ENCODE peak calls at places on chromosome 13, in ten cellular contexts. A, M, P, D, Y, W, K, F, G and B are unnamed samples. For H3K27me3 and H3K4me1, the result is how much of the 10 kb centered on the place peaks cover.

GRCh38 chr13:113579686-113580085 is 4.9 kb upstream of the TFDP1 start:
- DNase-seq in A (no peak), M (no peak), P (no peak), D (no peak), Y (no peak), W (no peak), K (no peak), F (no peak), G (no peak), B (no peak)

GRCh38 chr13:112891477-112892401 is 77.3 kb upstream of the MCF2L start:
- DNase-seq in A (no peak), M (no peak), P (no peak), D (no peak), Y (no peak), W (no peak), K (no peak), F (no peak), G (no peak), B (no peak)

GRCh38 chr13:23087884-23088283 is 92.9 kb upstream of the SGCG start:
- DNase-seq in A (no peak), M (no peak), P (no peak), D (no peak), Y (peak), W (peak), K (no peak), F (no peak), G (no peak), B (no peak)

GRCh38 chr13:105497597-105497996 is 1037.9 kb downstream of the EFNB2 start:
- DNase-seq in A (no peak), M (no peak), P (no peak), D (no peak), Y (no peak), W (peak), K (no peak), F (peak), G (no peak), B (no peak)

GRCh38 chr13:21971662-21972635 is 301.1 kb downstream of the FGF9 start:
- DNase-seq in A (no peak), M (no peak), P (no peak), D (no peak), Y (peak), W (no peak), K (no peak), F (no peak), G (no peak), B (peak)

GRCh38 chr13:72970956-72971355 is 87.8 kb upstream of the KLF5 start:
- DNase-seq in A (no peak), M (no peak), P (no peak), D (no peak), Y (peak), W (no peak), K (peak), F (no peak), G (no peak), B (peak)

GRCh38 chr13:21338156-21338555 is 120.9 kb downstream of the ZDHHC20 start:
- DNase-seq in A (no peak), M (no peak), P (no peak), D (no peak), Y (no peak), W (no peak), K (no peak), F (no peak), G (no peak), B (no peak)

GRCh38 chr13:105445793-105446192 is 1089.7 kb downstream of the EFNB2 start:
- DNase-seq in A (no peak), M (no peak), P (no peak), D (no peak), Y (peak), W (no peak), K (no peak), F (no peak), G (no peak), B (no peak)

GRCh38 chr13:32254916-32255743 is 60.0 kb downstream of the ZAR1L start:
- DNase-seq in A (no peak), M (no peak), P (no peak), D (no peak), Y (no peak), W (no peak), K (no peak), F (no peak), G (no peak), B (no peak)

GRCh38 chr13:68254151-68254550 is 1024.0 kb upstream of the PCDH9 start:
- DNase-seq in A (no peak), M (no peak), P (no peak), D (no peak), Y (peak), W (no peak), K (no peak), F (no peak), G (no peak), B (no peak)

GRCh38 chr13:24680258-24680920 is at the start of gene ATP12A:
- DNase-seq in A (no peak), M (no peak), P (no peak), D (peak), Y (no peak), W (peak), K (no peak), F (no peak), G (no peak), B (no peak)

GRCh38 chr13:24683370-24683769 is 3.2 kb downstream of the ATP12A start:
- DNase-seq in A (no peak), M (no peak), P (no peak), D (no peak), Y (no peak), W (no peak), K (no peak), F (no peak), G (no peak), B (no peak)

GRCh38 chr13:24680921-24681585 is 845 bp downstream of the ATP12A start:
- DNase-seq in A (no peak), M (no peak), P (no peak), D (no peak), Y (no peak), W (no peak), K (no peak), F (no peak), G (no peak), B (no peak)

GRCh38 chr13:24682353-24682752 is 2.1 kb downstream of the ATP12A start:
- DNase-seq in A (no peak), M (no peak), P (no peak), D (no peak), Y (no peak), W (no peak), K (no peak), F (no peak), G (no peak), B (no peak)

GRCh38 chr13:24681930-24682329 is 1.7 kb downstream of the ATP12A start:
- DNase-seq in A (no peak), M (no peak), P (no peak), D (no peak), Y (no peak), W (no peak), K (no peak), F (no peak), G (no peak), B (no peak)
- H3K27me3 ChIP-seq in A (under half), M (under half), P (under half), D (under half), Y (under half), W (under half), K (under half), F (under half), G (under half), B (under half)

DNA sequence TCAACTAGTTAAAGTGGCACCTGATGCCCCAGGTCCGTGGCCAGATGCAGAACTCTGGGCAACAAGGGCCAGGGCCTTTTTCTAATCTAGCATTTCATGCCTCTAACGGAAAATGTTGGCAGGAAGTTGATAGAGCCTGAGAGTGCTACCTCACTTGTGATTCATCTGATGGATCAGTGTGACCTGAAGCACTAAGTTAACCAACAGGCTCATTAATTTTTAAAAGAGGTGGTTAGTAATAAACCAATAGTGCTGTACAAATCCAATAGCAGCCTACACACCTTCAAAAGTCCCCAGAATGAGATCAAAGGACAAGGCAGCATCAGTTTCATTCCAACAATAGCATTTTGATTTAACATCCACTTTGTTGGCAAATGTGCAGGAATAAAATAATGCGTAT is 19.0 kb downstream of the UBE2L5 start:
- DNase-seq in A (no peak), M (no peak), P (no peak), D (no peak), Y (no peak), W (no peak), K (peak), F (no peak), G (no peak), B (no peak)
- H3K27ac ChIP-seq in A (no peak), M (no peak), P (no peak), D (no peak), Y (no peak), W (no peak), K (no peak), F (no peak), G (no peak), B (no peak)

DNA sequence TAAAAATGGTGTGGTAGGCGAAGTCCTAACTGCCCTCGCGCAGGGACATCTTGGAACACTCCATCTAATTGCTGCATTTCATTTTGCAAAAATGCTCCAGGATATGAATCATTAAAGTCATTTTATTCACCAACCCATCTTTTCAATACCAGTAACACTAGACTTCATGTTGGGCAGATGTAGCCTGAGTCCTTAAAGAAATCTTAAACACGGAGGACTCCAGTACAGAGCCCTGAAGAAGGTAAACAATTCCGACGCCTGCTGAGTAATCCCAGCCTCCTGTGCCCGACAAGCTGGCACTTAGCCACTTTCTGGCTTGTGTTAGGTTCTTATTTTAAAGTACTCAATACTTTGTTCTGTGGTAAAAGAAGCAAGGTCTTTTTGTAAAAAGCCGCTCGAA is 58.0 kb upstream of the IRS2 start:
- DNase-seq in A (no peak), M (no peak), P (no peak), D (no peak), Y (peak), W (peak), K (peak), F (no peak), G (no peak), B (peak)
- H3K4me1 ChIP-seq in A (under half), M (under half), P (under half), D (under half), Y (under half), W (under half), K (under half), F (under half), G (under half), B (under half)

DNA sequence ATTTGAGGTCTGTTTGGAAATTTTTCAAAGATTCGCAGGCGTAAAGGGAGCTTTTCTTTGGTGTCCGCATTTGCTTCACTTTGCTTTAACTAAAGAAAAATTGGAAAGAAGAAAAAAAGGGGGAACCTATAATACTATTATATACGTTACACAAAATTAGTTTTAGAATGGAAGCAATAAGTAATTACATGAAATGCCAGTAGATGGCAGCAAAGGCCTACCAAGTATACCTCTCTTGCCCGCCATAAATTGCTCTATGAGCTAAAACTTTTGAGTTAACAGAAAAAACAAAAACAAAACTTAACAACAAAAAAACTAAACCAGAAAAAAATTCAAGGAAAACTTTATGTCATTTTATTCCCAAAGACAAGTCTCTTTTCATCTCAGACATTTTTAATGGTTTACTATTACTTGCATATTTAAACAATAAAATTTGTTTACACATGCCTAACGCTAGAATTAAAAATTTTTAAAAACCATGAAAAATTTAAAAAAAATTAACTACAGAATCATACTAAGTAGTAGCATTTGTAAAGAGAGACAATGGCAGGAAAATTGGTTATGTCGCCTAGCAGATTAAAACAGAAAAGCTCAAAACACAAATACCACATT is 271.4 kb downstream of the NALCN start:
- DNase-seq in A (no peak), M (no peak), P (no peak), D (no peak), Y (peak), W (peak), K (peak), F (peak), G (no peak), B (no peak)
- H3K27me3 ChIP-seq in A (under half), M (under half), P (under half), D (under half), Y (under half), W (under half), K (under half), F (under half), G (under half), B (under half)